ENCODE peak calls at places on chromosomes 4 and X, in four cellular contexts. K is IMR-90, R is K562, S is PC-3. U is an unnamed sample.

GRCh38 chr4:119053245-119053644 is 82.4 kb upstream of the MYOZ2 start:
- DNase-seq in K (peak), R (no peak), S (no peak), U (no peak)

GRCh38 chr4:135319685-135320084 is 1118.1 kb upstream of the PABPC4L start:
- DNase-seq in K (no peak), R (no peak), S (peak), U (no peak)

GRCh38 chr4:173231916-173232315 is 63.3 kb downstream of the GALNT7 start:
- DNase-seq in K (peak), R (peak), S (peak), U (no peak)

GRCh38 chr4:37748546-37748945 is 62.4 kb upstream of the RELL1 start:
- DNase-seq in K (no peak), R (no peak), S (no peak), U (no peak)

GRCh38 chrX:14010566-14010965 is 19.1 kb downstream of the GEMIN8 start:
- DNase-seq in K (no peak), R (no peak), S (peak), U (no peak)

GRCh38 chr4:186657766-186658165 is 65.9 kb downstream of the FAT1 start:
- DNase-seq in K (peak), R (no peak), S (peak), U (no peak)

GRCh38 chr4:7970031-7970946 is 30.6 kb upstream of the AFAP1 start:
- DNase-seq in K (peak), R (no peak), S (peak), U (peak)

GRCh38 chrX:150038356-150038755 is 100.1 kb upstream of the EOLA2 start:
- DNase-seq in K (no peak), R (no peak), S (no peak), U (no peak)

GRCh38 chr4:100188829-100189228 is 1.4 kb downstream of the DDIT4L start:
- DNase-seq in K (no peak), R (no peak), S (no peak), U (no peak)

GRCh38 chr4:2803624-2804448 is 11.0 kb downstream of the SH3BP2 start:
- DNase-seq in K (no peak), R (peak), S (peak), U (no peak)

GRCh38 chr4:141009931-141010330 is 123.3 kb downstream of the RNF150 start:
- DNase-seq in K (no peak), R (no peak), S (no peak), U (no peak)

GRCh38 chrX:26822448-26822847 is 606.5 kb downstream of the MAGEB5 start:
- DNase-seq in K (no peak), R (no peak), S (no peak), U (no peak)

GRCh38 chrX:137363559-137363958 is 202.4 kb upstream of the ZIC3 start:
- DNase-seq in K (no peak), R (no peak), S (no peak), U (no peak)
- H3K4me3 ChIP-seq in K (no peak), R (no peak), S (no peak), U (no peak)

DNA sequence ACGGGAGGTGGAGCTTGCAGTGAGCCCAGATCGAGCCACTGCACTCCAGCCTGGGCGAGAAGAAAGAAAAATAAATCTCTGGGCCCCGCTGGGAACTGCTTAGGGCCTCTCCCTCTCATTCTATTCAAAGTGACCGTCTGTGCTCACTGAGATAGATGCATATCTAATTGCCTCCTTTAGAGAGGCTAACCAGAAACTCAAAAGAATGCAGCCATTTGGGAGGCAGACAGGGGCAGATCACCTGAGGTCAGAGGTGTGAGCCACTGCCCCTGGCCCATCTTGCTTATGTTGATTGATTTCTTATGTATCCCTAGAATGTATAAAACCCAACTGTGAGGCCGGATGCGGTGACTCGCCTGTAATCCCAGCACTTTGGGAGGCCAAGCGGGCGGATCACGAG is 6.2 kb upstream of the CSF2RA start:
- DNase-seq in K (no peak), R (no peak), S (no peak), U (no peak)
- H3K9ac ChIP-seq in K (no peak), R (no peak), S (no peak), U (no peak)

DNA sequence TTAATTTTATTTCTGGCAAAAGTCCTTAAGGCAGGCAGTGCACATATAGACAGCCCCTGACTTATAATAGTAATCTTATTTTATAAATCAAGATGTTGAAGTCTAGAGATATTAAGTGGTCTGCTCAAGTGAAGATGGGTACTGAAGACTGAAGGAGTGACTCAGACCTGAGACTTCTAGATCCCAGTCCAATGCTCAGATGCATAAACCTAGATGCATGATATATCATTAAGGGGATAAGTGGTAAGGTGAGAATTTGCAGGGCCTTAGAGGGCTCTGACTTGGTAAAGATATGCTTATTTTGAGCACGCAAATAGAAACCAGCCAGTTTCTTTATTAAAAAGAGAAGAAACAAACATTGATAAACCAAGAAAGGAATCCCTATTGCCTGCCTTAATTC is 42.9 kb downstream of the SLC9A7 start:
- DNase-seq in K (no peak), R (no peak), S (no peak), U (no peak)
- H3K4me3 ChIP-seq in K (no peak), R (no peak), S (no peak), U (no peak)

GRCh38 chr4:153131478-153132069 is 72.7 kb upstream of the TRIM2 start:
- DNase-seq in K (no peak), R (no peak), S (no peak), U (no peak)

GRCh38 chr4:153126137-153126536 is 78.1 kb upstream of the TRIM2 start:
- DNase-seq in K (peak), R (no peak), S (no peak), U (no peak)

GRCh38 chr4:153122855-153123254 is 81.4 kb upstream of the TRIM2 start:
- DNase-seq in K (no peak), R (no peak), S (no peak), U (no peak)

DNA sequence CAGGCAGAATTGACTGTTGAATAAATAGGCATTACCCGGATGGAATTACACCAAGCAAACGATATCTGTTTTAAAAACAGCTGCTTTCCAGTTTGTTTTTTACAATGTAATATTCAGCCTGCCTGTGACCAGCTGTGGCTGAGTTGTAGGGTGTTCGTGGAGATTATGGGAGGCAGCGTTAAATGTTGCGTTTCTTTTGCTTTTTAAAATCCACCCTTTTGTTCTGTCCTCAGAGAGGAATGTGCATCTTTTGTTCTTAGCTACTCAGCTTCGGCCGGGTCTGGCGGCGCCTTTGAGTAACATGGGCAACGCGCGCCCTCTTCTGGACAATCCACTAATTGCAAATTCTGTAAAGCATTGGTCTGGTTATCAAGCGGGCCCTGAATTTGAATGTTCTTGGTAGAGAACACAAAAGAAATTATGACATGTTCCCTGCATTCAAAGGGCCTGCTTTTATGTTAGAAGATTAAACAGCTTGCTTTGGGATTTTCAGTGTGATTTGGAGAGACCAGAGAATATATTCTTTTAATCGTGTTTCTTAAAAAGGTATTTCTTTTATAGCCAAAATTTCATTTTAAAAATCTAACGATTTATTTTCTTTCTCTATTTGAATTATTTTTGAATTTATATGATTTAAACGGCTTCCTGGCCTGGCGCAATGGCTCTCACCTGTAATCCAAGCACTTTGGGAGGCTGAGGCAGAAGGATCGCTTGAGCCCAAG is 76.3 kb upstream of the TRIM2 start:
- DNase-seq in K (peak), R (peak), S (peak), U (peak)
- H3K9ac ChIP-seq in K (peak), R (no peak), S (no peak), U (no peak)

GRCh38 chr4:156972370-156972980 is 876 bp upstream of the PDGFC start:
- DNase-seq in K (peak), R (no peak), S (no peak), U (no peak)
- H3K4me3 ChIP-seq in K (peak), R (no peak), S (peak), U (peak)

GRCh38 chrX:47513697-47514085 is 30.7 kb upstream of the ZNF41 start:
- DNase-seq in K (no peak), R (no peak), S (no peak), U (no peak)
- H3K9ac ChIP-seq in K (no peak), R (no peak), S (peak), U (no peak)

GRCh38 chr4:121799888-121800501 is 1.1 kb upstream of the EXOSC9 start:
- DNase-seq in K (no peak), R (no peak), S (no peak), U (no peak)
- H3K4me3 ChIP-seq in K (no peak), R (peak), S (no peak), U (no peak)

DNA sequence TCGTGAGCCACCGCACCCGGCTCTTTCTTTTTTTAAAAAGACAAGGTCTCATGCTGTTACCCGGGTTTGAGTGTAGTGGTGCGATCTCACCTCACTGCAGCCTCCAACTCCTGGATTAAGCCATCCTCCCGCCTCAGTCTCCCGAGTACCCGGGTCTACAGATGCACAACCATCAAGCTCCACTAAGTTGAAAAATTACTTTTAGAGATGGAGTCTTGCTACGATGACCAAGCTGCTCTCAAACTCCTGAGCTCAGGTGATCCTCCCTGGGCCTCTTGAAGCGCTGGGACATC is 2.0 kb downstream of the SLC25A6 start:
- DNase-seq in K (no peak), R (no peak), S (no peak), U (no peak)
- H3K9ac ChIP-seq in K (no peak), R (no peak), S (no peak), U (no peak)

U was measured in colonic mucosa.